ENCODE peak calls at places on chromosome 9, in eight cellular contexts. One of them, this sample, is unnamed.

GRCh38 chr9:112844771-112845542 is 45.7 kb downstream of the SLC46A2 start:
- DNase-seq in fibroblast of villous mesenchyme: peak; percentile 74
- DNase-seq in WTC11: peak; percentile 84
- DNase-seq in tibial nerve: peak; percentile 58
- DNase-seq in GM13976: peak; percentile 84
- DNase-seq in cardiac muscle cell: peak; percentile 69
- DNase-seq in BJ: no peak
- DNase-seq in lower leg skin: peak; percentile 68
- DNase-seq in this sample: peak; percentile 81

GRCh38 chr9:133991964-133992779 is at the start of gene VAV2:
- DNase-seq in fibroblast of villous mesenchyme: peak; percentile 62
- DNase-seq in WTC11: peak; percentile 49
- DNase-seq in GM13976: peak; percentile 83
- DNase-seq in tibial nerve: no peak
- DNase-seq in cardiac muscle cell: peak; percentile 72
- DNase-seq in BJ: no peak
- DNase-seq in lower leg skin: no peak
- DNase-seq in this sample: no peak

GRCh38 chr9:132575005-132575609 is 7.3 kb upstream of the BARHL1 start:
- DNase-seq in WTC11: peak; percentile 91
- DNase-seq in fibroblast of villous mesenchyme: peak; percentile 70
- DNase-seq in tibial nerve: no peak
- DNase-seq in BJ: no peak
- DNase-seq in cardiac muscle cell: peak; percentile 85
- DNase-seq in GM13976: peak; percentile 82
- DNase-seq in lower leg skin: peak; percentile 41
- DNase-seq in this sample: peak; percentile 88

GRCh38 chr9:130018260-130018659 is 24.7 kb downstream of the FNBP1 start:
- DNase-seq in GM13976: no peak
- DNase-seq in tibial nerve: no peak
- DNase-seq in BJ: no peak
- DNase-seq in fibroblast of villous mesenchyme: no peak
- DNase-seq in cardiac muscle cell: no peak
- DNase-seq in WTC11: no peak
- DNase-seq in lower leg skin: no peak
- DNase-seq in this sample: no peak

GRCh38 chr9:15155323-15155722 is 151.7 kb downstream of the TTC39B start:
- DNase-seq in lower leg skin: no peak
- DNase-seq in BJ: no peak
- DNase-seq in tibial nerve: no peak
- DNase-seq in cardiac muscle cell: no peak
- DNase-seq in GM13976: no peak
- DNase-seq in fibroblast of villous mesenchyme: no peak
- DNase-seq in WTC11: no peak
- DNase-seq in this sample: no peak

GRCh38 chr9:129632460-129632859 is 6.5 kb downstream of the NTMT1 start:
- DNase-seq in BJ: no peak
- DNase-seq in WTC11: no peak
- DNase-seq in lower leg skin: no peak
- DNase-seq in cardiac muscle cell: peak; percentile 50
- DNase-seq in fibroblast of villous mesenchyme: no peak
- DNase-seq in tibial nerve: no peak
- DNase-seq in GM13976: no peak
- DNase-seq in this sample: no peak

GRCh38 chr9:121718063-121718462 is 66.6 kb downstream of the DAB2IP start:
- DNase-seq in lower leg skin: no peak
- DNase-seq in WTC11: no peak
- DNase-seq in GM13976: no peak
- DNase-seq in cardiac muscle cell: peak; percentile 34
- DNase-seq in fibroblast of villous mesenchyme: peak; percentile 72
- DNase-seq in BJ: no peak
- DNase-seq in tibial nerve: no peak
- DNase-seq in this sample: no peak

GRCh38 chr9:117265253-117265652 is 149.6 kb downstream of the ASTN2 start:
- DNase-seq in tibial nerve: no peak
- DNase-seq in GM13976: no peak
- DNase-seq in WTC11: no peak
- DNase-seq in BJ: no peak
- DNase-seq in cardiac muscle cell: no peak
- DNase-seq in fibroblast of villous mesenchyme: no peak
- DNase-seq in lower leg skin: no peak
- DNase-seq in this sample: no peak

GRCh38 chr9:76932778-76933177 is 26.9 kb upstream of the PRUNE2 start:
- DNase-seq in GM13976: no peak
- DNase-seq in cardiac muscle cell: peak; percentile 30
- DNase-seq in WTC11: no peak
- DNase-seq in fibroblast of villous mesenchyme: peak; percentile 19
- DNase-seq in tibial nerve: no peak
- DNase-seq in BJ: no peak
- DNase-seq in lower leg skin: no peak
- DNase-seq in this sample: no peak

GRCh38 chr9:36037580-36038169 is 962 bp downstream of the RECK start:
- DNase-seq in BJ: no peak
- DNase-seq in GM13976: no peak
- DNase-seq in cardiac muscle cell: no peak
- DNase-seq in lower leg skin: no peak
- DNase-seq in tibial nerve: no peak
- DNase-seq in WTC11: no peak
- DNase-seq in fibroblast of villous mesenchyme: no peak
- DNase-seq in this sample: no peak

GRCh38 chr9:114405294-114406034 is 17.7 kb upstream of the AKNA start:
- DNase-seq in tibial nerve: peak; percentile 56
- DNase-seq in cardiac muscle cell: peak; percentile 85
- DNase-seq in WTC11: peak; percentile 82
- DNase-seq in fibroblast of villous mesenchyme: peak; percentile 79
- DNase-seq in BJ: no peak
- DNase-seq in lower leg skin: peak; percentile 78
- DNase-seq in GM13976: peak; percentile 90
- DNase-seq in this sample: no peak

GRCh38 chr9:109919736-109920408 is 139.9 kb downstream of the PALM2AKAP2 start:
- DNase-seq in tibial nerve: no peak
- DNase-seq in cardiac muscle cell: no peak
- DNase-seq in GM13976: no peak
- DNase-seq in lower leg skin: no peak
- DNase-seq in BJ: no peak
- DNase-seq in fibroblast of villous mesenchyme: no peak
- DNase-seq in WTC11: no peak
- DNase-seq in this sample: no peak

GRCh38 chr9:128838338-128838737 is 8.7 kb upstream of the SPOUT1 start:
- DNase-seq in cardiac muscle cell: peak; percentile 82
- DNase-seq in lower leg skin: no peak
- DNase-seq in GM13976: no peak
- DNase-seq in fibroblast of villous mesenchyme: no peak
- DNase-seq in BJ: no peak
- DNase-seq in tibial nerve: no peak
- DNase-seq in WTC11: no peak
- DNase-seq in this sample: no peak

GRCh38 chr9:133901184-133901835 is 90.8 kb downstream of the VAV2 start:
- DNase-seq in tibial nerve: no peak
- DNase-seq in GM13976: peak; percentile 68
- DNase-seq in WTC11: no peak
- DNase-seq in lower leg skin: no peak
- DNase-seq in cardiac muscle cell: no peak
- DNase-seq in BJ: no peak
- DNase-seq in fibroblast of villous mesenchyme: no peak
- DNase-seq in this sample: no peak

GRCh38 chr9:125218621-125219020 is 18.3 kb downstream of the RABEPK start:
- DNase-seq in lower leg skin: no peak
- DNase-seq in BJ: no peak
- DNase-seq in cardiac muscle cell: no peak
- DNase-seq in WTC11: no peak
- DNase-seq in tibial nerve: no peak
- DNase-seq in fibroblast of villous mesenchyme: no peak
- DNase-seq in GM13976: no peak
- DNase-seq in this sample: no peak

GRCh38 chr9:116142706-116143492 is 10.7 kb upstream of the PAPPA start:
- DNase-seq in fibroblast of villous mesenchyme: no peak
- DNase-seq in cardiac muscle cell: no peak
- DNase-seq in WTC11: no peak
- DNase-seq in tibial nerve: no peak
- DNase-seq in GM13976: no peak
- DNase-seq in BJ: no peak
- DNase-seq in lower leg skin: no peak
- DNase-seq in this sample: no peak

GRCh38 chr9:114432323-114433067 is 44.7 kb upstream of the AKNA start:
- DNase-seq in lower leg skin: no peak
- DNase-seq in WTC11: no peak
- DNase-seq in tibial nerve: no peak
- DNase-seq in BJ: no peak
- DNase-seq in GM13976: no peak
- DNase-seq in cardiac muscle cell: no peak
- DNase-seq in fibroblast of villous mesenchyme: no peak
- DNase-seq in this sample: no peak

GRCh38 chr9:18077941-18078678 is 395.8 kb upstream of the ADAMTSL1 start:
- DNase-seq in WTC11: no peak
- DNase-seq in lower leg skin: no peak
- DNase-seq in cardiac muscle cell: no peak
- DNase-seq in fibroblast of villous mesenchyme: no peak
- DNase-seq in BJ: no peak
- DNase-seq in GM13976: no peak
- DNase-seq in tibial nerve: no peak
- DNase-seq in this sample: no peak

GRCh38 chr9:22990349-22990748 is 543.7 kb downstream of the DMRTA1 start:
- DNase-seq in WTC11: no peak
- DNase-seq in cardiac muscle cell: no peak
- DNase-seq in lower leg skin: no peak
- DNase-seq in GM13976: no peak
- DNase-seq in BJ: no peak
- DNase-seq in tibial nerve: no peak
- DNase-seq in fibroblast of villous mesenchyme: no peak
- DNase-seq in this sample: no peak

DNA sequence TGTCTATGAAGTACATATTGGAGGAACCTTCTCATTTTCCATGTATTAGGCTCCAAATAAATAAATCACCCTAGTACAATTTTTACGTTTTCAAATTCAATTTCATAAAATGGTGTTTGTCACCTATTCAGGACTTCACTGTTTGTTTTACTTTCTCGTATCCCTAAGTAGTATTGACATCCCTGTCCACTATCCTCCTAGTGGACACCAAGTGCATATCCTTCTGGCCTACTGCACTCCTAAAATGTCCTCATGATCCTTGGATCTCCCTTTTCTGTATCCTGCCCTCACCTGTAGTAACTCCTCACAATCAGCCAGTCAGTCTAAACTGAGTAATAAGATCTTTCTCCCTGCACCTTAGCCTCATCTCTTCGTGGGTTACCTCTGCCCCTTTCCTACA is 539.9 kb downstream of the DMRTA1 start:
- DNase-seq in BJ: no peak
- DNase-seq in tibial nerve: no peak
- DNase-seq in GM13976: no peak
- DNase-seq in WTC11: no peak
- DNase-seq in cardiac muscle cell: no peak
- DNase-seq in lower leg skin: no peak
- DNase-seq in fibroblast of villous mesenchyme: no peak
- DNase-seq in this sample: no peak
- TF ChIP-seq CTCF in BJ: no peak
- TF ChIP-seq CTCF in tibial nerve: no peak
- TF ChIP-seq CTCF in GM13976: no peak
- TF ChIP-seq CTCF in WTC11: no peak
- TF ChIP-seq CTCF in cardiac muscle cell: no peak
- TF ChIP-seq CTCF in lower leg skin: no peak
- TF ChIP-seq CTCF in fibroblast of villous mesenchyme: no peak
- TF ChIP-seq CTCF in this sample: peak; percentile 59

DNA sequence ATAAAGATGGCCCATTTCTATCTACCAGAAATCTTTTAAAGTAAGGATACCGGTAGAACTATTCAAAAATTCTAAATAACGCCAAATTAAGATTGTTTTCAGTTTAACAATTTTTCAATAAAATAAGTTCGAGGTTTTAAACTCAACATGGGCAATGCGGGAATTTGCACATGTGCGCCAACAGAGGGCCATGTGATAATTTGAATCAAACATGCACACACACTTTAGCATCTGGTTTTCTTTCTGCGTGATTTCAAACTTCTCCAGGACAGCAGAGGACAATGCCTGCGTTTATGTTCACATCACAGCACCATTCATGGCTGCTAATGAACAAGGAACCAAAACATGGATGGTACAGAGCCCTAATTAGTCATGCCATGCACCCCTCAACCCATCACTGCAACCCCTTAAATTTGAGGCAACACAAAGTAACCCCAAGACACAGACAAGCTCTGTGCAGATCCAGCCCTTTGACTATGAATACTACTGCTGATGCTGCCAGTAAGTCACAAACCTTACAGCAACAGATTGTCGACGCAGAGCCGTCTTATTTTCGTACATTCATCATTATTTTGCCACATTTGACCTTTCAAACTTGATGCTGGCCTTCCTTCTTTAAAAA is 2.8 kb downstream of the SHC3 start:
- DNase-seq in GM13976: no peak
- DNase-seq in BJ: no peak
- DNase-seq in tibial nerve: no peak
- DNase-seq in cardiac muscle cell: no peak
- DNase-seq in fibroblast of villous mesenchyme: no peak
- DNase-seq in WTC11: no peak
- DNase-seq in lower leg skin: no peak
- DNase-seq in this sample: no peak
- TF ChIP-seq CTCF in GM13976: no peak
- TF ChIP-seq CTCF in BJ: no peak
- TF ChIP-seq CTCF in tibial nerve: no peak
- TF ChIP-seq CTCF in cardiac muscle cell: no peak
- TF ChIP-seq CTCF in fibroblast of villous mesenchyme: no peak
- TF ChIP-seq CTCF in WTC11: no peak
- TF ChIP-seq CTCF in lower leg skin: no peak
- TF ChIP-seq CTCF in this sample: peak; percentile 64

DNA sequence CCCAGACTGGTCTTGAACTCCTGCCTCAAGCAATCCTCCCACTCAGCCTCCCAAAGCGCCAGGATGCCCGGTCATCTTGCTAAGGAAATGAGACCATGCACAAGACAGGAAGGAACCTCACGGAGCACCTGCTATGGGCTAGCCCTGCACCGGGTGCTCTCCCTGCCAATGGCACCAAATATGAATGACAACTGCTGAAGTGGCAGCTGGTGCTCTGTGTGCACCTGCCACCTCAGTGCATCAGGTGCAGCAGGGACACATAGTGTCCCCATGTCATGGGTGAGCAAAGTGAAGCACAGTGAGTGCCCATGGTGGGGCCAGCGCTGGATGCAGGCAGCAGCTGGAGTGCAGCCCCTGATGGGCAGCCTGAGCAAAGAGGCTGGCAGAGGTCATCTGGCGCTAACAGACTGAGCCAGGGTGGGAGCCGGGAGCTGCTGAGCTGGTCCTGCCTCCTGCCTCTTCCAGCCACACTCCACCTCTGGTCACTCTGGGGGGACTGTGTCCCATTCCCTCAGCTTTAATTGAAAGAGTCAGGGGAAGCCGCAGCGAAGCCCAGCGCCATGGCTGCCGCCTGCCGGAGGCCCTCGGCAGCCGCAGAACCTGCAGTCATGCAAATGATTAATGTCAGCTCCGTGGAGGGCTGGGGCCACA is 46.4 kb downstream of the BARX1 start:
- DNase-seq in fibroblast of villous mesenchyme: no peak
- DNase-seq in WTC11: no peak
- DNase-seq in lower leg skin: no peak
- DNase-seq in cardiac muscle cell: no peak
- DNase-seq in tibial nerve: no peak
- DNase-seq in GM13976: no peak
- DNase-seq in BJ: no peak
- DNase-seq in this sample: no peak
- TF ChIP-seq CTCF in fibroblast of villous mesenchyme: no peak
- TF ChIP-seq CTCF in WTC11: no peak
- TF ChIP-seq CTCF in lower leg skin: no peak
- TF ChIP-seq CTCF in cardiac muscle cell: no peak
- TF ChIP-seq CTCF in tibial nerve: no peak
- TF ChIP-seq CTCF in GM13976: no peak
- TF ChIP-seq CTCF in BJ: no peak
- TF ChIP-seq CTCF in this sample: peak; percentile 58

GRCh38 chr9:31119882-31120481 is 1264.5 kb upstream of the ACO1 start:
- DNase-seq in lower leg skin: no peak
- DNase-seq in GM13976: peak; percentile 11
- DNase-seq in fibroblast of villous mesenchyme: peak; percentile 57
- DNase-seq in cardiac muscle cell: peak; percentile 29
- DNase-seq in WTC11: peak; percentile 16
- DNase-seq in tibial nerve: no peak
- DNase-seq in BJ: no peak
- DNase-seq in this sample: no peak
- TF ChIP-seq CTCF in lower leg skin: no peak
- TF ChIP-seq CTCF in GM13976: peak; percentile 29
- TF ChIP-seq CTCF in fibroblast of villous mesenchyme: peak; percentile 59
- TF ChIP-seq CTCF in cardiac muscle cell: peak; percentile 68
- TF ChIP-seq CTCF in WTC11: peak; percentile 35
- TF ChIP-seq CTCF in tibial nerve: peak; percentile 51
- TF ChIP-seq CTCF in BJ: peak; percentile 25
- TF ChIP-seq CTCF in this sample: peak; percentile 62

This sample was measured in type B pancreatic cell.